ENCODE peak calls at places on chromosomes 2 and 18, in seven cellular contexts. O is fibroblast of pulmonary artery; R is body of pancreas; E is CD8-positive, alpha-beta memory T cell; Y is mammary epithelial cell; Q is GM12865; V is HCT116. K is an unnamed sample.

GRCh38 chr2:144083211-144083610 is 436.7 kb downstream of the ZEB2 start:
- DNase-seq in Y (peak), O (peak), Q (no peak), R (no peak), E (no peak), V (no peak), K (no peak)

GRCh38 chr18:55593888-55594287 is 5.9 kb upstream of the TCF4 start:
- DNase-seq in V (no peak), Y (peak), R (no peak), Q (no peak), O (no peak), E (no peak), K (no peak)

GRCh38 chr2:176107731-176108181 is 676 bp downstream of the HOXD11 start:
- DNase-seq in Y (no peak), Q (no peak), E (no peak), R (no peak), V (no peak), O (no peak), K (no peak)

GRCh38 chr2:64848945-64849344 is 140.3 kb upstream of the SLC1A4 start:
- DNase-seq in O (no peak), V (no peak), E (no peak), Q (no peak), R (no peak), Y (no peak), K (no peak)

GRCh38 chr2:19361325-19361990 is 3.0 kb upstream of the OSR1 start:
- DNase-seq in E (peak), Y (no peak), R (no peak), O (no peak), Q (no peak), V (no peak), K (peak)

GRCh38 chr2:27000228-27000627 is 29.8 kb downstream of the MAPRE3 start:
- DNase-seq in O (no peak), R (no peak), E (no peak), Y (no peak), Q (no peak), V (no peak), K (no peak)

GRCh38 chr18:74152906-74153305 is 4.6 kb downstream of the TIMM21 start:
- DNase-seq in O (no peak), Q (no peak), R (no peak), Y (no peak), E (no peak), V (no peak), K (no peak)

GRCh38 chr2:241774419-241775222 is 2.0 kb upstream of the GAL3ST2 start:
- DNase-seq in Y (no peak), R (no peak), E (no peak), O (peak), V (peak), Q (no peak), K (peak)

GRCh38 chr2:226910384-226910783 is 74.5 kb downstream of the RHBDD1 start:
- DNase-seq in V (no peak), O (no peak), Y (no peak), E (no peak), R (no peak), Q (no peak), K (no peak)

GRCh38 chr2:28355521-28356094 is 37.0 kb upstream of the FOSL2 start:
- DNase-seq in R (peak), V (no peak), E (no peak), Q (no peak), O (no peak), Y (no peak), K (peak)

GRCh38 chr2:175468699-175469098 is 287.2 kb upstream of the ATP5MC3 start:
- DNase-seq in R (no peak), Y (no peak), O (no peak), Q (no peak), E (no peak), V (no peak), K (no peak)

GRCh38 chr18:10320848-10321247 is 133.6 kb upstream of the APCDD1 start:
- DNase-seq in R (peak), Y (peak), E (no peak), O (peak), Q (no peak), V (no peak), K (no peak)

GRCh38 chr2:58266211-58266610 is 25.1 kb upstream of the FANCL start:
- DNase-seq in V (no peak), O (no peak), Y (no peak), Q (no peak), E (no peak), R (no peak), K (no peak)

GRCh38 chr2:54975598-54976507 is 74.4 kb downstream of the RTN4 start:
- DNase-seq in V (no peak), Q (no peak), E (no peak), Y (no peak), O (no peak), R (no peak), K (no peak)
- H3K4me3 ChIP-seq in V (no peak), Q (no peak), E (no peak), Y (no peak), O (no peak), R (no peak), K (no peak)

DNA sequence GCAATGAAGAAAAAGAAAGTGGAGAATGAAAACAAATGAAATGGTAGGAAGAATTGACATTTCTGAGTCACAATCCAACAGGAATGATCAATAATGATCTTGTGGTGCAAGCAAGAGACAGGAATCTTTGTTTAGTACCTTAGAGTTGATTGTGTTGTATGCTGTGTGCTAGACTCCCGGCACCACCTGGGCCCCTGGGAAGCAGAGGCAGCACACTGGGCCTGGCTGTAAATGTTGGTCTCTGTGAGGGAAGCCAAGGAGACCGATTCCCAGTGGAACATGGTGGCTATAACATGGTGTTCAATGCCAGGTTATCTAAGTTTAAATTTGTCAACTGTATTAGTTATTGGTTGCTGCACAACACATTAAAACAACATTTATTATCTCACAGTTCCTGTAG is 9.8 kb upstream of the CWC22 start:
- DNase-seq in Y (no peak), R (no peak), Q (no peak), O (no peak), E (no peak), V (no peak), K (no peak)
- H3K4me3 ChIP-seq in Y (no peak), R (no peak), Q (no peak), O (no peak), E (no peak), V (no peak), K (no peak)

GRCh38 chr2:100941646-100942240 is 60.3 kb upstream of the RPL31 start:
- DNase-seq in V (no peak), O (peak), Q (no peak), E (no peak), R (no peak), Y (no peak), K (no peak)
- H3K4me3 ChIP-seq in V (no peak), O (no peak), Q (no peak), E (peak), R (no peak), Y (no peak), K (no peak)

DNA sequence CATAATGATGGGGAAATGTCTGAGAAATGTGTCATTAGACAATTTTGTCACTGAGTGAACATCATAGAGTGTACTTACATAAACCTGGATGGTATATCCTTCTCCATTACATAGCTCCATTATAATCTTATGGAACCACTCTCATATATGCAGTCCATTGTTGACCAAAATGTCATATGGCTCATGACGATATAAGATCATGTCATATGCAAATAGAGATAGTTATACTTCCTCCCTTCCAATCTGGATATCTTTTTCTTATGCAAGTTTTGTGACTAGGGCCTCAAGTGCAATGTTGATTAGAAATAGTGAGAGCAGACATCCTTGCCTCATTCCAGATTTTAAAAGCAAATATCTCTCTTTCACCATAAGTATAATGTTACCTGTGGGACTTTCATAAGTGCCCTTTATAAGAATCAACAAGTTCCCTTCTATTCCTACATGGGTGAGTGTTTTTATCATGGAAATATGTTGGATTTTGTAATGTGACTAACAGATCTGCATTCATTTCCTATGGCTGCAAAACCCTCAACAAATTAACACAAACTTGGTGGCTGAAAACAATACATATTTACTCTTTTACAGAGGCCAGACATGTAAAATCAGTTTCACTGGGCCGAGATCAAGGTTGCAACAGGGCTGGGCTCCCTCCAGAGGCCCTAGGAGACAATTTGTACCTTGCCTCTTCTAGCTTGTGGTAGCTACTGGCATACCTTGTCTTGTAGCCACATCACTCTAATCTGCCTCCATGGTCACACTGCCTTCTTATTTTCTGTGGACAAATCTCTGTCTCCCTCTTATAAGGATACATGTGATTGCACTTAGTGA is 21.6 kb upstream of the SULT1C4 start:
- DNase-seq in Y (peak), V (no peak), E (no peak), Q (peak), O (no peak), R (no peak), K (no peak)
- H3K4me3 ChIP-seq in Y (no peak), V (no peak), E (no peak), Q (no peak), O (no peak), R (no peak), K (no peak)

GRCh38 chr2:38515155-38516074 is 87.3 kb downstream of the HNRNPLL start:
- DNase-seq in R (peak), Q (no peak), V (no peak), Y (peak), E (no peak), O (peak), K (peak)
- H3K4me3 ChIP-seq in R (no peak), Q (no peak), V (no peak), Y (peak), E (no peak), O (peak), K (peak)

K was measured in testis.